ENCODE peak calls at places on chromosomes 12 and 14, in six cellular contexts. S is lung, Y is mesendoderm, N is astrocyte of the hippocampus, E is breast epithelium, L is NAMALWA. A is an unnamed sample.

GRCh38 chr14:23561259-23561658 is 5.2 kb downstream of the THTPA start:
- DNase-seq in N (no peak), Y (no peak), E (no peak), S (no peak), L (no peak), A (no peak)

GRCh38 chr12:48105321-48105866 is 485 bp downstream of the SENP1 start:
- DNase-seq in S (no peak), L (peak; percentile 63), N (no peak), E (no peak), Y (no peak), A (peak; percentile 16)

GRCh38 chr12:121804417-121805111 is 755 bp downstream of the SETD1B start:
- DNase-seq in E (no peak), S (peak; percentile 44), Y (peak; percentile 44), N (peak; percentile 63), L (peak; percentile 63), A (no peak)

GRCh38 chr12:34403706-34404376 is 381.5 kb downstream of the ALG10 start:
- DNase-seq in L (no peak), N (no peak), S (peak; percentile 24), Y (no peak), E (no peak), A (peak; percentile 62)

GRCh38 chr12:44589697-44590096 is 286.4 kb downstream of the NELL2 start:
- DNase-seq in E (no peak), Y (peak; percentile 16), S (no peak), L (no peak), N (peak; percentile 48), A (no peak)

GRCh38 chr12:114919479-114919878 is 235.5 kb upstream of the TBX3 start:
- DNase-seq in E (no peak), N (no peak), L (no peak), Y (no peak), S (no peak), A (no peak)

GRCh38 chr12:108802666-108803036 is 54.7 kb downstream of the SSH1 start:
- DNase-seq in L (no peak), Y (no peak), E (no peak), S (no peak), N (no peak), A (no peak)

GRCh38 chr12:25069221-25069620 is 120.3 kb upstream of the BCAT1 start:
- DNase-seq in E (no peak), S (no peak), L (no peak), N (no peak), Y (no peak), A (no peak)

GRCh38 chr12:80264891-80265290 is 165.6 kb downstream of the OTOGL start:
- DNase-seq in S (no peak), N (no peak), E (no peak), Y (peak; percentile 25), L (no peak), A (no peak)

GRCh38 chr14:89137514-89138163 is 279.4 kb downstream of the FOXN3 start:
- DNase-seq in L (no peak), N (peak; percentile 97), S (peak; percentile 88), E (peak; percentile 85), Y (no peak), A (peak; percentile 45)

GRCh38 chr14:67240168-67240932 is 885 bp upstream of the PALS1 start:
- DNase-seq in L (no peak), N (no peak), E (peak; percentile 63), S (peak; percentile 64), Y (peak; percentile 5), A (peak; percentile 56)

GRCh38 chr14:100634026-100634425 is 46.8 kb upstream of the BEGAIN start:
- DNase-seq in S (no peak), E (peak; percentile 29), N (no peak), Y (no peak), L (no peak), A (no peak)

A was measured in lower leg skin.